ENCODE peak calls at places on chromosomes 2 and 18, in four cellular contexts. Y, M, S and N are unnamed samples.

GRCh38 chr2:195498176-195498575 is 158.8 kb upstream of the SLC39A10 start:
- DNase-seq in Y (peak; percentile 66), M (no peak), S (no peak), N (no peak)

GRCh38 chr2:19425419-19425818 is 67.0 kb upstream of the OSR1 start:
- DNase-seq in Y (no peak), M (no peak), S (no peak), N (no peak)

GRCh38 chr2:82834893-82835292 is 1624.2 kb downstream of the SUCLG1 start:
- DNase-seq in Y (no peak), M (no peak), S (no peak), N (no peak)

GRCh38 chr2:20514596-20515269 is 67.9 kb downstream of the RHOB start:
- DNase-seq in Y (no peak), M (no peak), S (no peak), N (no peak)

GRCh38 chr2:181970160-181970794 is 15.4 kb upstream of the PPP1R1C start:
- DNase-seq in Y (peak; percentile 68), M (no peak), S (no peak), N (no peak)

GRCh38 chr2:40584432-40584831 is 132.5 kb upstream of the SLC8A1 start:
- DNase-seq in Y (no peak), M (no peak), S (no peak), N (no peak)

GRCh38 chr18:21998531-21998930 is 170.9 kb upstream of the GATA6 start:
- DNase-seq in Y (peak; percentile 78), M (no peak), S (no peak), N (no peak)

GRCh38 chr2:115412501-115412900 is 970.1 kb downstream of the DPP10 start:
- DNase-seq in Y (no peak), M (no peak), S (no peak), N (no peak)

GRCh38 chr2:94982661-94983060 is 42.8 kb upstream of the MAL start:
- DNase-seq in Y (no peak), M (no peak), S (no peak), N (no peak)

GRCh38 chr2:46804794-46805193 is 110.8 kb downstream of the MCFD2 start:
- DNase-seq in Y (no peak), M (peak; percentile 2), S (no peak), N (peak; percentile 40)

GRCh38 chr2:98634406-98635092 is 26.2 kb downstream of the UNC50 start:
- DNase-seq in Y (peak; percentile 48), M (peak; percentile 38), S (no peak), N (no peak)

GRCh38 chr2:68806511-68807109 is 64.6 kb downstream of the BMP10 start:
- DNase-seq in Y (no peak), M (no peak), S (no peak), N (no peak)

GRCh38 chr2:64516651-64517510 is 7.2 kb upstream of the AFTPH start:
- DNase-seq in Y (no peak), M (no peak), S (no peak), N (no peak)

GRCh38 chr2:240886678-240887574 is 9.0 kb downstream of the MAB21L4 start:
- DNase-seq in Y (no peak), M (no peak), S (peak; percentile 42), N (no peak)

GRCh38 chr18:55861266-55861665 is 273.3 kb upstream of the TCF4 start:
- DNase-seq in Y (no peak), M (no peak), S (no peak), N (no peak)

GRCh38 chr2:239330836-239331235 is 70.0 kb downstream of the HDAC4 start:
- DNase-seq in Y (no peak), M (no peak), S (no peak), N (peak; percentile 94)

GRCh38 chr2:232980683-232981082 is 32.4 kb downstream of the NGEF start:
- DNase-seq in Y (peak; percentile 15), M (no peak), S (no peak), N (no peak)

GRCh38 chr2:232983669-232983991 is 29.4 kb downstream of the NGEF start:
- DNase-seq in Y (no peak), M (no peak), S (no peak), N (no peak)

GRCh38 chr2:232982926-232983668 is 30.0 kb downstream of the NGEF start:
- DNase-seq in Y (no peak), M (no peak), S (no peak), N (no peak)

GRCh38 chr2:232981356-232981755 is 31.7 kb downstream of the NGEF start:
- DNase-seq in Y (peak; percentile 63), M (no peak), S (no peak), N (no peak)

DNA sequence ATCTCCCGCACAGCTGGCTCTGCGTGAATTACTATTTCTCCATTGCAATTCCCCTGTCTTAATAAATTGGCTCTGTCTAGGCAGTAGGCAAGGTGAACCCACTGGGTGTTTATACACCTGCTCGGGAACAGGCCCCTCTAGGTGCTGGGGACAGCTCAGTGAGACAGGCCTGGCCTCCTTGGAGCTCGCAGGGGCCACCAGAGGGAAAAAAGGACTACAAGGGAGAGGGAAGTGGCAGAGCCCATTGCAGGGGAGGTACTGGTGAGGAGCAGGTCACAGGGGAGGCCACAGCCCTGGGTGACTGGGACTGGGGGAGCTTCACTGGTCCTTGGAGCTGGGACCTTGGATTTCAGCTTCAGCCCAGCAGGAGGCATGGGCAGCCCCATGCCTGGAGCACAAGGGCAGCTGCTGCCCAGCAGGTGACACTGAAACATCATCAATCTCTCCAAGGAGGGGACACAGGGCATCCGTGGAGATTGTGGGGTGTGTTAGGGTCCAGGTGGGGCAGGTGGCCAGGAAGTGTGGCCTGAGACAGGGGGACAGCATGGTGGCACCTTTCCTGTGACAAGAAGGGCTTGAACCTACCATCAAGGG is 31.2 kb downstream of the NGEF start:
- DNase-seq in Y (peak; percentile 34), M (no peak), S (no peak), N (no peak)
- H3K27ac ChIP-seq in Y (no peak overlapping the region), M (no peak overlapping the region), S (no peak overlapping the region), N (no peak overlapping the region)

DNA sequence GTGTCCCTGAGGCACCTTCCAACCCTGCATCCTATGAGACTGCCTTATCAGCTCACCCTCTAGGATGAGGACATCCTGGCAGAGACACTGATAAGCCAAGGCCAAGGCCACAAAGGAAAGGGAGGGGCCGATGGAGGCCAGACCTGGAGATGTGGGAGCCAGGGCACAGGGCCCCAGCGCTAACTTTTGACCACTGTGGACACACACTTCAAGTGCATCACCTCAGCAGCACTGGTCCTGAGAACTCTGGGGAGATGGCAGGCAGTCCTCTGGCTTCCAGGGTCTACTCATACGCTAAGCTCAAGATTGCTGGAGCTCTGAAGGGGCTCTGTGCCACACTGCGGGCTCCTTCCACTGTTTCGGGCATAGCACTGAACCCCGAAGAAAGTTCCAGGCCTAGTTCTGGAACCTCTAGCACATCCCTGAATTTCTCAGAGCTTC is 100.2 kb upstream of the ID2 start:
- DNase-seq in Y (no peak), M (no peak), S (no peak), N (peak; percentile 92)
- H3K27ac ChIP-seq in Y (no peak overlapping the region), M (no peak overlapping the region), S (no peak overlapping the region), N (no peak overlapping the region)

GRCh38 chr2:128305555-128306080 is 13.1 kb downstream of the HS6ST1 start:
- DNase-seq in Y (no peak), M (no peak), S (peak; percentile 34), N (no peak)
- H3K27ac ChIP-seq in Y (peak overlapping the region; percentile 82), M (peak overlapping the region; percentile 70), S (peak overlapping the region; percentile 69), N (peak overlapping the region; percentile 90)

GRCh38 chr2:198383392-198383791 is 579.0 kb downstream of the PLCL1 start:
- DNase-seq in Y (no peak), M (no peak), S (no peak), N (no peak)
- H3K27ac ChIP-seq in Y (no peak overlapping the region), M (no peak overlapping the region), S (no peak overlapping the region), N (no peak overlapping the region)

DNA sequence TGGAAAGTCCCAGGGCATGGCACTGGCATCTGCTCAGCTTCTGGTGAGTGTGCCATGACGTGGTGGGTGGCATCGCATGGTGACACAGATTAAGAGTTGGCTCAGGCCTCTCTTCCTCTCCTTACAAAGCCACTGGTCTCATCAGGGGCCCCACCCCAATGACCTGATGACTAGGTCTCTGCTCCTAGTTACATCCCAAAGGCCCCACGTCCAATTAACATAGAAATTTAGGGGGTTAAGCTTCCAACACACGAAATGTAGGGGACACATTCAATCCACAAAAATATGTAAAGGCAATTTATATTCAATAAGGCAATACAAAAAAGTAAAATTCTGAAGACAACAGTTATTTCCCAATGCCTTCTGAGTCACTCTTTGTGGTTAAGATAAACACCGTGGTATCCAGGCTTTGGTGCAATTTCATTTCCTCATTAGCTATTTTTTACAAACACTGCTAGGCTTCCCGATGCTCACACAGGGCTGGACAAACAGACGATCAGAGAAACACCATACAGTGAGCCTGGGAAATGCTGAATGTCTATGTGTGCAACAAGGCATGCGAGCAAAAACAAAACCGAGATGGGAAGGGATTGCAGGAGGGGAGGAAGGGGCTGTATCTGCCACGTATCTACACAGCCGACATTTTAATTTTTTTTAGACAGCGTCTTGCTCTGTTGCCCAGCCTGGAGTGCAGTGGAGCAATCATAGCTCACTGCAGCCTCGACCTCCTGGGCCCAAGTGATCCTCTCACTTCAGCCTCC is 67.2 kb downstream of the MBP start:
- DNase-seq in Y (peak; percentile 29), M (no peak), S (peak; percentile 86), N (no peak)
- H3K27ac ChIP-seq in Y (peak overlapping the region; percentile 82), M (peak overlapping the region; percentile 39), S (peak overlapping the region; percentile 81), N (peak overlapping the region; percentile 82)

GRCh38 chr2:168658706-168659105 is 143.7 kb upstream of the NOSTRIN start:
- DNase-seq in Y (no peak), M (no peak), S (no peak), N (no peak)

GRCh38 chr2:168660859-168661258 is 141.6 kb upstream of the NOSTRIN start:
- DNase-seq in Y (no peak), M (peak; percentile 31), S (no peak), N (no peak)

GRCh38 chr2:168663993-168664392 is 138.4 kb upstream of the NOSTRIN start:
- DNase-seq in Y (no peak), M (no peak), S (no peak), N (no peak)

GRCh38 chr2:168662651-168663208 is 139.7 kb upstream of the NOSTRIN start:
- DNase-seq in Y (no peak), M (no peak), S (no peak), N (no peak)

DNA sequence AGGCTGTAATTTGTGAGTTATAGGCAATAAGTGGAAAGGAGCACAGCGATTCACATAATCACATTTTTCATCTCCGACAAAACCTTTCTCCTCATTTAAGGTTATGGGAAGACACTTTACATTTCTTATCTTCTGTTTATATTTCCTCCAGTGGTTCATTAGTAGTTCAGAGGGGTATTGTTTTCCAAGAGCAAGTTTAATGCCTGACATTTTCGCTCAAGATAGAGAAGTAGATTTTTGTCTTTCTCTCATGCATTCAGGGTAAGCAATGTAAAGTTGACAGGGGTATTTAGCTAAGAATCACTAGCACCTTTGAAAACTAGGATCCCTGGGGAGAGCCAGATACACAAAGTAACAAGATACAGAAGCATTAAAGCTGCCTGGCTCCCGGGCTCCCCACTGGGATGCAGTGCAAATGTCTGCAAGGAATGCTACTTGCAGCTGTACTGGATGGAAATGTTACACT is 141.0 kb upstream of the NOSTRIN start:
- DNase-seq in Y (no peak), M (no peak), S (no peak), N (no peak)
- H3K27ac ChIP-seq in Y (no peak overlapping the region), M (no peak overlapping the region), S (no peak overlapping the region), N (no peak overlapping the region)

GRCh38 chr2:185074156-185074555 is 475.8 kb downstream of the ZNF804A start:
- DNase-seq in Y (no peak), M (no peak), S (no peak), N (no peak)

GRCh38 chr2:185066128-185066527 is 467.8 kb downstream of the ZNF804A start:
- DNase-seq in Y (no peak), M (no peak), S (no peak), N (no peak)

DNA sequence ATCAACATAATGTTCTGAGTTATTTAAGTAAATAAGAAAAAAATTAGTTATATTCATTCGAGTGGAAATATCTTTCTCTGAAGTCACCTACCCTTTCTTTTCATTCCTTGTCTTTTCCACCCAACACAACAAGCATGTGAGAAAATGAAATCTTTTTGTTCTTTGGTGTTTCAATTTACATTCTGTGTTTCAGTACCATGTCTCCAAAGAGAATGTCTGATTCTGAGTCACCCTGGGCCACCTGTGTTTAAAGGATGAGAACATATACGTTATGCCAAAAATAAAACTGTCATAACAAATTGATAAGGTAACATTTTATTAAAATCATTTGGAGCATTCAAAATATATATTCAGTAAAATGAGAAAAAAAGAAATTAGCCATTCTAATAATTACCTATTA is 470.8 kb downstream of the ZNF804A start:
- DNase-seq in Y (no peak), M (no peak), S (no peak), N (no peak)
- H3K27ac ChIP-seq in Y (no peak overlapping the region), M (no peak overlapping the region), S (no peak overlapping the region), N (no peak overlapping the region)